ENCODE peak calls at places on chromosomes 11 and 22, in eight cellular contexts. P is amniotic stem cell; R is activated naive CD4-positive, alpha-beta T cell treated with Interleukin-2 at 50 U/mL for 16 hours; X is cardiac muscle cell; Y is Caki2; G is GF-D8; H is EL; U is choroid plexus epithelial cell. Q is an unnamed sample.

GRCh38 chr11:77065878-77066228 is 918 bp upstream of the CAPN5 start:
- DNase-seq in P (peak; percentile 25), R (no peak), X (peak; percentile 86), Y (no peak), G (no peak), H (peak; percentile 49), U (peak; percentile 70), Q (no peak)

GRCh38 chr11:47869548-47870393 is 21.6 kb upstream of the NUP160 start:
- DNase-seq in P (no peak), R (no peak), X (no peak), Y (no peak), G (no peak), H (peak; percentile 36), U (no peak), Q (no peak)

GRCh38 chr22:17998913-17999312 is 25.4 kb downstream of the MICAL3 start:
- DNase-seq in P (no peak), R (no peak), X (no peak), Y (no peak), G (no peak), H (no peak), U (no peak), Q (no peak)

GRCh38 chr11:86594746-86595145 is 77.7 kb downstream of the ME3 start:
- DNase-seq in P (no peak), R (no peak), X (no peak), Y (no peak), G (no peak), H (peak; percentile 46), U (no peak), Q (no peak)

GRCh38 chr22:27518583-27519437 is 282.7 kb downstream of the MN1 start:
- DNase-seq in P (no peak), R (no peak), X (peak; percentile 45), Y (no peak), G (no peak), H (no peak), U (no peak), Q (no peak)

GRCh38 chr11:68855205-68855978 is 13.7 kb upstream of the CPT1A start:
- DNase-seq in P (no peak), R (peak; percentile 27), X (peak; percentile 80), Y (no peak), G (no peak), H (peak; percentile 33), U (peak; percentile 48), Q (no peak)

GRCh38 chr11:47731466-47731865 is 16.3 kb upstream of the AGBL2 start:
- DNase-seq in P (no peak), R (no peak), X (no peak), Y (no peak), G (no peak), H (no peak), U (no peak), Q (no peak)

GRCh38 chr11:121829159-121829643 is 286.8 kb downstream of the BLID start:
- DNase-seq in P (peak; percentile 87), R (no peak), X (peak; percentile 97), Y (no peak), G (no peak), H (peak; percentile 98), U (peak; percentile 99), Q (peak; percentile 96)

GRCh38 chr11:28887681-28888080 is 779.5 kb downstream of the METTL15 start:
- DNase-seq in P (no peak), R (no peak), X (peak; percentile 34), Y (no peak), G (no peak), H (no peak), U (no peak), Q (no peak)

GRCh38 chr22:37080838-37081237 is 28.7 kb downstream of the TMPRSS6 start:
- DNase-seq in P (no peak), R (no peak), X (no peak), Y (no peak), G (no peak), H (no peak), U (no peak), Q (no peak)

GRCh38 chr11:131372243-131372930 is 2.0 kb downstream of the NTM start:
- DNase-seq in P (no peak), R (no peak), X (no peak), Y (no peak), G (no peak), H (no peak), U (no peak), Q (no peak)

GRCh38 chr11:72470386-72470785 is 36.1 kb upstream of the CLPB start:
- DNase-seq in P (no peak), R (no peak), X (no peak), Y (no peak), G (no peak), H (no peak), U (no peak), Q (no peak)